ENCODE peak calls at places on chromosome 14, in six cellular contexts. L is heart left ventricle, G is transverse colon, Z is astrocyte, D is body of pancreas, H is K562. C is an unnamed sample. For H3K36me3 and H3K27me3, the result is how much of the 10 kb centered on the place peaks cover.

GRCh38 chr14:54117401-54117800 is 160.8 kb upstream of the BMP4 start:
- DNase-seq in L (no peak), G (no peak), Z (no peak), D (no peak), H (no peak), C (no peak)

GRCh38 chr14:50529288-50530179 is 2.8 kb downstream of the MAP4K5 start:
- DNase-seq in L (no peak), G (no peak), Z (peak), D (no peak), H (peak), C (peak)

GRCh38 chr14:90782892-90783291 is 33.3 kb downstream of the TTC7B start:
- DNase-seq in L (no peak), G (no peak), Z (no peak), D (no peak), H (no peak), C (no peak)

GRCh38 chr14:75132374-75133086 is 5.7 kb upstream of the NEK9 start:
- DNase-seq in L (no peak), G (peak), Z (peak), D (peak), H (peak), C (peak)

GRCh38 chr14:103726474-103726873 is 10.9 kb downstream of the ZFYVE21 start:
- DNase-seq in L (no peak), G (no peak), Z (no peak), D (no peak), H (no peak), C (no peak)

GRCh38 chr14:55846852-55847471 is 267.0 kb downstream of the KTN1 start:
- DNase-seq in L (no peak), G (no peak), Z (peak), D (peak), H (no peak), C (no peak)

GRCh38 chr14:51395361-51395849 is 155.4 kb downstream of the TMX1 start:
- DNase-seq in L (peak), G (peak), Z (peak), D (peak), H (no peak), C (no peak)

GRCh38 chr14:96938946-96939345 is 141.8 kb downstream of the VRK1 start:
- DNase-seq in L (no peak), G (no peak), Z (no peak), D (no peak), H (peak), C (peak)

GRCh38 chr14:89672636-89673279 is 255.7 kb upstream of the FOXN3 start:
- DNase-seq in L (no peak), G (peak), Z (no peak), D (peak), H (peak), C (no peak)

GRCh38 chr14:61152851-61153364 is 128.2 kb downstream of the TMEM30B start:
- DNase-seq in L (no peak), G (no peak), Z (peak), D (no peak), H (no peak), C (no peak)

GRCh38 chr14:79972230-79972629 is 239.1 kb downstream of the DIO2 start:
- DNase-seq in L (no peak), G (no peak), Z (no peak), D (no peak), H (no peak), C (no peak)

GRCh38 chr14:80465541-80466220 is 254.4 kb upstream of the DIO2 start:
- DNase-seq in L (no peak), G (no peak), Z (no peak), D (no peak), H (no peak), C (no peak)

GRCh38 chr14:65366802-65367570 is 45.5 kb upstream of the FUT8 start:
- DNase-seq in L (no peak), G (no peak), Z (no peak), D (no peak), H (no peak), C (peak)

GRCh38 chr14:90193925-90194324 is 62.4 kb upstream of the PSMC1 start:
- DNase-seq in L (no peak), G (no peak), Z (no peak), D (no peak), H (no peak), C (peak)

GRCh38 chr14:64421166-64421565 is 33.0 kb downstream of the MTHFD1 start:
- DNase-seq in L (no peak), G (no peak), Z (peak), D (no peak), H (no peak), C (no peak)

GRCh38 chr14:68512088-68512487 is 280.8 kb downstream of the ZFP36L1 start:
- DNase-seq in L (no peak), G (no peak), Z (peak), D (no peak), H (no peak), C (no peak)

GRCh38 chr14:106347291-106347778 is 821.0 kb downstream of the TMEM121 start:
- DNase-seq in L (no peak), G (no peak), Z (no peak), D (no peak), H (no peak), C (no peak)

GRCh38 chr14:72603639-72604038 is 290.3 kb downstream of the DPF3 start:
- DNase-seq in L (no peak), G (no peak), Z (peak), D (no peak), H (no peak), C (no peak)

GRCh38 chr14:68476212-68476964 is 316.5 kb downstream of the ZFP36L1 start:
- DNase-seq in L (no peak), G (peak), Z (peak), D (peak), H (no peak), C (no peak)

GRCh38 chr14:94373708-94374107 is 14.7 kb downstream of the SERPINA1 start:
- DNase-seq in L (no peak), G (no peak), Z (peak), D (no peak), H (no peak), C (no peak)

GRCh38 chr14:75858375-75858774 is 123.4 kb downstream of the TGFB3 start:
- DNase-seq in L (no peak), G (no peak), Z (no peak), D (no peak), H (no peak), C (no peak)

GRCh38 chr14:33917664-33918063 is 33.2 kb downstream of the EGLN3 start:
- DNase-seq in L (no peak), G (no peak), Z (no peak), D (no peak), H (peak), C (no peak)

GRCh38 chr14:20454645-20455354 is at the start of the genes APEX1 and OSGEP:
- DNase-seq in L (peak), G (peak), Z (peak), D (peak), H (peak), C (peak)

GRCh38 chr14:79989990-79990389 is 221.3 kb downstream of the DIO2 start:
- DNase-seq in L (no peak), G (no peak), Z (no peak), D (no peak), H (no peak), C (no peak)

GRCh38 chr14:89589400-89590128 is 172.5 kb upstream of the FOXN3 start:
- DNase-seq in L (no peak), G (no peak), Z (no peak), D (peak), H (no peak), C (no peak)

GRCh38 chr14:51784466-51784865 is 75.9 kb upstream of the GNG2 start:
- DNase-seq in L (no peak), G (no peak), Z (no peak), D (no peak), H (no peak), C (no peak)

GRCh38 chr14:64417771-64418125 is 29.6 kb downstream of the MTHFD1 start:
- DNase-seq in L (no peak), G (no peak), Z (no peak), D (no peak), H (no peak), C (no peak)

GRCh38 chr14:64856528-64857445 is 22.9 kb downstream of the SPTB start:
- DNase-seq in L (no peak), G (no peak), Z (peak), D (no peak), H (no peak), C (no peak)

GRCh38 chr14:60508707-60509437 is at the start of gene SIX6:
- DNase-seq in L (no peak), G (no peak), Z (peak), D (no peak), H (no peak), C (no peak)

GRCh38 chr14:105999361-106000028 is 473.1 kb downstream of the TMEM121 start:
- DNase-seq in L (peak), G (peak), Z (no peak), D (peak), H (no peak), C (peak)

GRCh38 chr14:102323102-102323501 is 3.6 kb downstream of the ZNF839 start:
- DNase-seq in L (no peak), G (peak), Z (peak), D (peak), H (no peak), C (peak)

GRCh38 chr14:34722723-34723545 is 8.5 kb upstream of the CFL2 start:
- DNase-seq in L (no peak), G (peak), Z (no peak), D (peak), H (peak), C (peak)

GRCh38 chr14:53551862-53552261 is 398.7 kb upstream of the DDHD1 start:
- DNase-seq in L (no peak), G (no peak), Z (no peak), D (no peak), H (no peak), C (no peak)

GRCh38 chr14:93536945-93537344 is 106.2 kb downstream of the UNC79 start:
- DNase-seq in L (no peak), G (no peak), Z (no peak), D (no peak), H (no peak), C (peak)

GRCh38 chr14:33404054-33404453 is 465.4 kb downstream of the NPAS3 start:
- DNase-seq in L (no peak), G (no peak), Z (peak), D (no peak), H (no peak), C (no peak)

GRCh38 chr14:21071225-21072041 is 1.3 kb downstream of the ARHGEF40 start:
- DNase-seq in L (peak), G (peak), Z (peak), D (peak), H (peak), C (peak)

GRCh38 chr14:99793213-99794155 is at the start of gene EML1:
- DNase-seq in L (peak), G (peak), Z (peak), D (peak), H (peak), C (peak)

GRCh38 chr14:99794156-99794780 is 1.1 kb downstream of the EML1 start:
- DNase-seq in L (no peak), G (no peak), Z (peak), D (no peak), H (no peak), C (no peak)

GRCh38 chr14:99791476-99792283 is 1.5 kb upstream of the EML1 start:
- DNase-seq in L (no peak), G (no peak), Z (no peak), D (no peak), H (no peak), C (no peak)

GRCh38 chr14:99790978-99791376 is 2.2 kb upstream of the EML1 start:
- DNase-seq in L (no peak), G (no peak), Z (no peak), D (peak), H (no peak), C (no peak)

GRCh38 chr14:99792551-99793212 is 531 bp upstream of the EML1 start:
- DNase-seq in L (peak), G (no peak), Z (peak), D (peak), H (no peak), C (no peak)
- H3K4me3 ChIP-seq in L (peak), G (peak), Z (peak), D (peak), H (no peak), C (no peak)

GRCh38 chr14:23929822-23930294 is 23.7 kb upstream of the DHRS4 start:
- DNase-seq in L (peak), G (peak), Z (peak), D (peak), H (peak), C (peak)
- H3K36me3 ChIP-seq in L (under half), G (under half), Z (under half), D (under half), H (under half), C (under half)

DNA sequence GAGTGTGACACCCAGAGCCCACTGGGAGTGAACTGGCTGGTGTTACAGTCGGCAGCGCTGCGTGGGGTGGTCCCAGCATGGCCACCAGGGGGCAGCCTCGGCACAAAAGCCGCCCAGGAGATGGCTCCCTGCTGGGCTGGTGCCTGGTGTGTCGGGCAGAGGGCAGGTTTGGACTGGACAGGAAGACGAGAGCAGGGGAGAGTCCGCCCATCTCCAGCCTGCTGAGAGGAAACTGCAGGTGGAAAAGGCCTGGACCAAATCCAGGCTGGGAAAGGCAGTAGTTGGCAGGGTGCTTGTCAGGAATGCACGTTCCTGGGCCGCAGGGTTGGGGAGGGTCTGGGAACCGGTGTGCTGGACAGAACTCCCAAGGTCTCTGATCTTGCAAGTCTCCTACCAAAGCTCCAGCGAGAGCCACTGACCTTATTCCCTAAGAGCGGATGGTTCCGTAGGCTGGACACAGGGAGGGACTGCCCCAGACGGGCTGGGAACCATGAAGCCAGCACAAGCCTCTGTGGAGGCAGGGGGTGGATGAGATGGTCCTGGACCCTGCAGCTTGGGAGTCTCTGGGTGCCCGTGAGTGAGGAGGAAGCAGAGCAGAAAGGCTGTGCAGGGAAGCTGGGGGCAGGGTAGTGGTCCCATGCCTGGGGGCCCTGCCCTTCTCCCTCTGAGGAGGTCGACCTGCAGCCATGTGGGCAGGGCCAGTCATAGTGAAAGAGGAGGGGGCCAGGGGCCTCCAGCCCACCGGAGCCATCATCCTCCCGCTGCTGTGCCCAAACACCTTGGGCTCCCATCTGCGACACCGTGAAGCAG is 1.8 kb downstream of the AHNAK2 start:
- DNase-seq in L (peak), G (peak), Z (peak), D (peak), H (peak), C (peak)
- H3K27me3 ChIP-seq in L (under half), G (under half), Z (under half), D (under half), H (under half), C (under half)

GRCh38 chr14:77607741-77608302 is 8.6 kb downstream of the SPTLC2 start:
- DNase-seq in L (no peak), G (no peak), Z (no peak), D (no peak), H (peak), C (no peak)
- H3K4me3 ChIP-seq in L (no peak), G (no peak), Z (no peak), D (no peak), H (peak), C (no peak)

DNA sequence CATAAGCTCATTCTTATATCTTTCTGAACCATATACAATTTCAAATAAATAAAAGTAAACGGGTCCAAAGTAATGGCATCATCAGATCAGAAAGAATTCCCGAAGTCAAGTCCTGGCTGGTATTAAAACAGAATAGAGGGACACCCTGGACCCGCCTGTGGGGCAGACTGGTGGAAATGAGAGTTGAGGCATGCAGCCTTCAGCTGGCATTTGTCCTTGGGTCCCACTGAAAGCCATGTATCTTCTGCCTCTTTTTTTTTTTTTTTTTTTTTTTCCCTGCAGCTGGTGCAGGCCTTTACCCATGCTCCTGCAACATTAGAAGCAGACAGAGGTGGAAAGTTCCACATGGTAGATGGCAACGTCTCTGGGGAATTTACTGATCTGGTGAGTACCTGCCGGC is 9.9 kb downstream of the AHSA1 start:
- DNase-seq in L (no peak), G (no peak), Z (no peak), D (no peak), H (no peak), C (no peak)
- H3K36me3 ChIP-seq in L (half or more), G (under half), Z (half or more), D (under half), H (half or more), C (half or more)

DNA sequence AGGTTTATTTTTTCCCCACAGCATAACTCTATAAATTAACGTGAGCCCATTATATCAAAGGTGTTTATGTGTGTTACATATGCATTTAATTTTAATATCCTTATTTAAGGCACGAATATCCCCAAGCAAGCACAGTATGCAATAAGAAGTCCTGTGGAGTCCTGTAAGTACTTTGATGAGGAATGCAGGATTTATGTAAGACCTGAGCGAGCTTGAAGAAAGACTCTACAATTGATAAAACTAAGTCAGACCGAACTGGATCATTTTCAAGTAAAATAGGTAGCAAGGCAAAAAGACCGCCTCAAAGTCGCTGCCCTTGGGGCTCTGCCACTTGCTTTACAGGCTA is 755 bp downstream of the SLC25A21 start:
- DNase-seq in L (no peak), G (no peak), Z (no peak), D (no peak), H (no peak), C (no peak)
- H3K27me3 ChIP-seq in L (under half), G (under half), Z (under half), D (under half), H (under half), C (under half)

DNA sequence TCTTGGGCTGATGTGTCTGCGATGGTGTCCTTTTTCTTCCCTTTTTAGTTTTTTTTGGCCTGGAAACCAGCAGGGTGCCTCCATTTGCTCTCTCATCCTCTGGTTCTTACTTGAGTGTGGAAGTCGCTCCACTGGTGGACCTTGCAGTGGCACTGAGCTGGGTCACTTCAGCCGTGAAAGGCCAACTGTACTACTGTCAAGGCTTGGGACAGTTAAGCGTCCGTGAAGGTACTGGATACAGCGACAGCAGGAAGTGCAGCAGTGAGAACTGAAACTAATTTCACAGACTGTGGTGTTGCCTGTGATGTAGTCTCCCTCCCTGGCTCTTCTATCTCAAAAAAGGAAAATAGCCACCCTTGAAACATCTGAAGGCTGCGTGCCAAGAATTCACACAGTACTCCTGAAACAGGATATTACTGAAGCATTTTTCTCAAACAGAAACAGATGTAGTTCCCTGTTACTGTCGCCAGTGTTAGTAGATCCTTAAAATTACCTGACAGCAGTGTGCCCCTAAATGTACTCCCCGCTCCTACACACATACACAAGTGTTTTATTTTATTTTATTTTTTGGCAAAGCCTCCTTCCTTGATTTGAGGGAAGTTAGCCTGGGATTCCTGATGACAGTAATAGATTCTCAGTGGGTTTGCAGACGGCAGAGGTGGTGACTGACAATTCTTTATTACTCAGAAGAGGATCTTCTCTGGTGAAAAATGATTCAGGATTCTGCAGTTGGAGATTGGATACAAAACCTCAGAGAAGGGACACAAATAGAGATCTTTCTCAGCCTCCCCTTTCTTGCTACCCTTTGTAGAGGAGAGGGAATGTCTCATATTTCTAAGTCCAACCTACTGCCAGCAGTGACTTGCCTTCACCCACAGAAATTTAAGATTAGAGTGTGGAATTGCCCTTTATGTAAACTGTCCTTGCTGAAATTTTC is 4.3 kb downstream of the SUSD6 start:
- DNase-seq in L (no peak), G (peak), Z (peak), D (peak), H (no peak), C (peak)
- H3K4me3 ChIP-seq in L (no peak), G (peak), Z (peak), D (no peak), H (peak), C (peak)

GRCh38 chr14:81506512-81506911 is 27.1 kb downstream of the SEL1L start:
- DNase-seq in L (no peak), G (no peak), Z (no peak), D (no peak), H (no peak), C (no peak)
- H3K36me3 ChIP-seq in L (under half), G (under half), Z (under half), D (under half), H (under half), C (half or more)

C was measured in Karpas-422.